ENCODE peak calls at places on chromosomes 16 and 17, in eight cellular contexts. One of them, this sample, is unnamed.

GRCh38 chr16:3164121-3164991 is 23.6 kb upstream of the OR1F1 start:
- DNase-seq in Caco-2: no peak
- DNase-seq in heart left ventricle: no peak
- DNase-seq in lower leg skin: no peak
- DNase-seq in cardiac muscle cell: no peak
- DNase-seq in RWPE1: no peak
- DNase-seq in body of pancreas: no peak
- DNase-seq in endothelial cell: no peak
- DNase-seq in this sample: no peak

GRCh38 chr17:73879987-73880386 is 235.7 kb upstream of the SDK2 start:
- DNase-seq in cardiac muscle cell: no peak
- DNase-seq in heart left ventricle: no peak
- DNase-seq in Caco-2: no peak
- DNase-seq in RWPE1: peak; percentile 10
- DNase-seq in endothelial cell: no peak
- DNase-seq in body of pancreas: no peak
- DNase-seq in lower leg skin: no peak
- DNase-seq in this sample: no peak

GRCh38 chr17:35293151-35293837 is 50.4 kb downstream of the SLFN5 start:
- DNase-seq in heart left ventricle: no peak
- DNase-seq in body of pancreas: no peak
- DNase-seq in endothelial cell: no peak
- DNase-seq in RWPE1: no peak
- DNase-seq in Caco-2: no peak
- DNase-seq in cardiac muscle cell: no peak
- DNase-seq in lower leg skin: no peak
- DNase-seq in this sample: no peak

GRCh38 chr17:33932996-33933395 is 322.1 kb upstream of the CCL2 start:
- DNase-seq in cardiac muscle cell: no peak
- DNase-seq in body of pancreas: no peak
- DNase-seq in endothelial cell: no peak
- DNase-seq in RWPE1: no peak
- DNase-seq in heart left ventricle: no peak
- DNase-seq in Caco-2: no peak
- DNase-seq in lower leg skin: peak; percentile 14
- DNase-seq in this sample: no peak

GRCh38 chr16:23214796-23215195 is 32.3 kb downstream of the SCNN1G start:
- DNase-seq in heart left ventricle: no peak
- DNase-seq in endothelial cell: no peak
- DNase-seq in cardiac muscle cell: no peak
- DNase-seq in lower leg skin: no peak
- DNase-seq in Caco-2: no peak
- DNase-seq in RWPE1: no peak
- DNase-seq in body of pancreas: no peak
- DNase-seq in this sample: no peak

GRCh38 chr17:6075050-6075449 is 4.9 kb downstream of the WSCD1 start:
- DNase-seq in endothelial cell: no peak
- DNase-seq in Caco-2: no peak
- DNase-seq in lower leg skin: no peak
- DNase-seq in body of pancreas: no peak
- DNase-seq in cardiac muscle cell: no peak
- DNase-seq in heart left ventricle: no peak
- DNase-seq in RWPE1: no peak
- DNase-seq in this sample: no peak

GRCh38 chr17:17417718-17418151 is 59.1 kb upstream of the MED9 start:
- DNase-seq in endothelial cell: no peak
- DNase-seq in RWPE1: no peak
- DNase-seq in Caco-2: peak; percentile 74
- DNase-seq in heart left ventricle: no peak
- DNase-seq in body of pancreas: no peak
- DNase-seq in cardiac muscle cell: no peak
- DNase-seq in lower leg skin: no peak
- DNase-seq in this sample: no peak

GRCh38 chr17:17400566-17401184 is 76.1 kb upstream of the MED9 start:
- DNase-seq in Caco-2: no peak
- DNase-seq in heart left ventricle: no peak
- DNase-seq in body of pancreas: no peak
- DNase-seq in cardiac muscle cell: no peak
- DNase-seq in RWPE1: no peak
- DNase-seq in lower leg skin: no peak
- DNase-seq in endothelial cell: no peak
- DNase-seq in this sample: no peak

GRCh38 chr16:31455601-31456314 is 3.5 kb upstream of the ARMC5 start:
- DNase-seq in endothelial cell: peak; percentile 52
- DNase-seq in lower leg skin: no peak
- DNase-seq in body of pancreas: no peak
- DNase-seq in heart left ventricle: no peak
- DNase-seq in Caco-2: no peak
- DNase-seq in RWPE1: no peak
- DNase-seq in cardiac muscle cell: peak; percentile 37
- DNase-seq in this sample: peak; percentile 20

GRCh38 chr17:82769041-82769440 is 17.2 kb downstream of the TBCD start:
- DNase-seq in body of pancreas: no peak
- DNase-seq in endothelial cell: no peak
- DNase-seq in Caco-2: no peak
- DNase-seq in cardiac muscle cell: no peak
- DNase-seq in lower leg skin: no peak
- DNase-seq in RWPE1: no peak
- DNase-seq in heart left ventricle: no peak
- DNase-seq in this sample: no peak

DNA sequence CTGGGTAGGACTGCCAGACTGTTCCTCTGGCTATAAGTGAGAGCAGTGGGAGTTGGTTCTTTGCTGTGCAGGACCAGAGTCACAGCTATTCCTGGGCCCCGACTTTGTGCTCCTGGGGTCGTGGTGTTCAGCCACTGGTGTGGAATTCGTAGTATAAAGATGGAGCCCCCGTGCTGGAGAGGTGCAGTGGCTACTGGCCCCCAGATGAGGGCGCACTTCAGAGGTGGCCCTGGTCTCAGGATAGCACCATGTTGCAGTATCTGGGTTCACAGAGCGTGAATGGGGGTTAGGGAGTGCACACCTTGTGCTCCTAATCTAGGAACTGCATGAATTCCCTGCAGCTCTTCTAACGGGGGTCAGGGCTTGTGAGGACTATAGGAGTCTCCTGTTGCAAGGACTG is 21.1 kb downstream of the TANC2 start:
- DNase-seq in endothelial cell: no peak
- DNase-seq in RWPE1: no peak
- DNase-seq in cardiac muscle cell: no peak
- DNase-seq in lower leg skin: no peak
- DNase-seq in Caco-2: no peak
- DNase-seq in heart left ventricle: no peak
- DNase-seq in body of pancreas: no peak
- DNase-seq in this sample: no peak
- TF ChIP-seq CTCF in endothelial cell: peak; percentile 52
- TF ChIP-seq CTCF in RWPE1: no peak
- TF ChIP-seq CTCF in cardiac muscle cell: peak; percentile 22
- TF ChIP-seq CTCF in lower leg skin: no peak
- TF ChIP-seq CTCF in Caco-2: no peak
- TF ChIP-seq CTCF in heart left ventricle: no peak
- TF ChIP-seq CTCF in body of pancreas: no peak
- TF ChIP-seq CTCF in this sample: no peak

DNA sequence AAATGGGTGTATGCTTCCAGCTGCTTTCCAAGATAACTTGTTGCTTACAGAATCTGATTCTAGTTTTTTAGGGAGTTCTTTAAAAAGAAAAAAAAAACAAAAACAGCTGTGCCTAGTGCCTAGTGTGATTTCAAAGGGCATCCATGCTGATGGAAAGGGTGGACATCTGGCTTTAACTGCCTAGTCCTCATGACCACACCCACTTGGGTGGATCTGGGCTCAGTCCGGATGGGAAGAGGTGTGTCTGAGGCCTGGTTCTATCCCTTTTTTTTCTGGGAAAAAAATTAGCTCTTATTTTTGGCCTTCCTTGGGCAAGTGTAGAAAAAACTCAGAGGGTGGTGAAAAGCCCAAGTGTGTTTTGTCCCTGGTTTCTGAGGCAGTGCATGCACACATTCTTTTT is 132.3 kb upstream of the CDH11 start:
- DNase-seq in heart left ventricle: no peak
- DNase-seq in endothelial cell: no peak
- DNase-seq in RWPE1: no peak
- DNase-seq in cardiac muscle cell: no peak
- DNase-seq in lower leg skin: no peak
- DNase-seq in Caco-2: no peak
- DNase-seq in body of pancreas: no peak
- DNase-seq in this sample: no peak
- TF ChIP-seq CTCF in heart left ventricle: no peak
- TF ChIP-seq CTCF in endothelial cell: no peak
- TF ChIP-seq CTCF in RWPE1: no peak
- TF ChIP-seq CTCF in cardiac muscle cell: no peak
- TF ChIP-seq CTCF in lower leg skin: no peak
- TF ChIP-seq CTCF in Caco-2: no peak
- TF ChIP-seq CTCF in body of pancreas: no peak
- TF ChIP-seq CTCF in this sample: no peak

DNA sequence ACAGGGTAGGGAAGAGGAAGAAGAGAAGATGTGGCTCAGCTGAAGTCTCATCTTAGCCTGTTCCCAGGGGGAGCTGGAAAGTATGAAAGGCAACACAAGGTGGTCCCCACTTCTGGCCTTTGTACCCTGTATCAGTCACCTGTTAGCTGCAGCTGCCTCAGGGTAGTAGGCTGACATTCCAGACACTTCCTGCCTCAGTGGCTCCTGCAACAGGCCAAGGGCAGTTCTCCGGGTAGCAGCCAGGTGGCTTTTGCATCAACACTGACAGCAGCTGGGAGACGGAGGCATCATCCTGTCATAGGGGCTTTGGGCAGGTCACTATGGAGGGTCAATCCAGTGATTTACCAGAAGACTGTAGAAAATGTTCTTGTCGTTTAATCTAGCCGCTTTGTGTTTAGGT is 124.0 kb downstream of the RGS9 start:
- DNase-seq in RWPE1: no peak
- DNase-seq in cardiac muscle cell: no peak
- DNase-seq in body of pancreas: no peak
- DNase-seq in lower leg skin: peak; percentile 64
- DNase-seq in heart left ventricle: no peak
- DNase-seq in endothelial cell: peak; percentile 7
- DNase-seq in Caco-2: no peak
- DNase-seq in this sample: no peak
- TF ChIP-seq CTCF in RWPE1: no peak
- TF ChIP-seq CTCF in cardiac muscle cell: no peak
- TF ChIP-seq CTCF in body of pancreas: no peak
- TF ChIP-seq CTCF in lower leg skin: no peak
- TF ChIP-seq CTCF in heart left ventricle: no peak
- TF ChIP-seq CTCF in endothelial cell: peak; percentile 28
- TF ChIP-seq CTCF in Caco-2: no peak
- TF ChIP-seq CTCF in this sample: no peak

DNA sequence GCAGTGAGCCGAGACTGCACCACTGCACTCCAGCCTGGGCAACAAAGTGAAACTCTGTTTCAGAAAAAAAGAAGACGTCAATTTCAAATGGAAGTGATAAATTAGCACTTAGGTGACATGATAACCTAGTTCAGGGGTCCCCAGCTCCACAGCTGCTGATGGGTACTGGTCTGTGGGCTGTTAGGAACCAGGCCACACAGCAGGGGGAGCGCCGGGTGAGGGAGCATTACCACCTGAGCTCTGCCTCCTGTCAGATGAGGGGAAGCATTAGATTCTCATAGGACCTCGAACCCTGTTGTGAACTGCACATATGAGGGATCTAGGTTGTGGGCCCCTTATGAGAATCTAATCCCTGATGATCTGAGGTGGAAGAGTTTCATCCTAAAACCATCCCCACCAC is 253.0 kb downstream of the FOXL1 start:
- DNase-seq in cardiac muscle cell: no peak
- DNase-seq in endothelial cell: no peak
- DNase-seq in Caco-2: no peak
- DNase-seq in lower leg skin: no peak
- DNase-seq in body of pancreas: no peak
- DNase-seq in heart left ventricle: no peak
- DNase-seq in RWPE1: no peak
- DNase-seq in this sample: no peak
- TF ChIP-seq CTCF in cardiac muscle cell: no peak
- TF ChIP-seq CTCF in endothelial cell: no peak
- TF ChIP-seq CTCF in Caco-2: peak; percentile 13
- TF ChIP-seq CTCF in lower leg skin: no peak
- TF ChIP-seq CTCF in body of pancreas: no peak
- TF ChIP-seq CTCF in heart left ventricle: no peak
- TF ChIP-seq CTCF in RWPE1: no peak
- TF ChIP-seq CTCF in this sample: no peak

GRCh38 chr16:14202697-14203096 is 131.6 kb downstream of the MRTFB start:
- DNase-seq in body of pancreas: no peak
- DNase-seq in lower leg skin: no peak
- DNase-seq in endothelial cell: no peak
- DNase-seq in heart left ventricle: no peak
- DNase-seq in cardiac muscle cell: no peak
- DNase-seq in Caco-2: peak; percentile 14
- DNase-seq in RWPE1: no peak
- DNase-seq in this sample: peak; percentile 11
- TF ChIP-seq CTCF in body of pancreas: peak; percentile 8
- TF ChIP-seq CTCF in lower leg skin: no peak
- TF ChIP-seq CTCF in endothelial cell: peak; percentile 48
- TF ChIP-seq CTCF in heart left ventricle: peak; percentile 32
- TF ChIP-seq CTCF in cardiac muscle cell: peak; percentile 21
- TF ChIP-seq CTCF in Caco-2: peak; percentile 39
- TF ChIP-seq CTCF in RWPE1: peak; percentile 11
- TF ChIP-seq CTCF in this sample: no peak

GRCh38 chr17:4492762-4493561 is 5.7 kb upstream of the SPNS2 start:
- DNase-seq in lower leg skin: no peak
- DNase-seq in body of pancreas: no peak
- DNase-seq in cardiac muscle cell: peak; percentile 86
- DNase-seq in Caco-2: peak; percentile 82
- DNase-seq in RWPE1: peak; percentile 55
- DNase-seq in endothelial cell: peak; percentile 85
- DNase-seq in heart left ventricle: no peak
- DNase-seq in this sample: no peak

GRCh38 chr17:4487820-4488716 is 10.6 kb upstream of the SPNS2 start:
- DNase-seq in lower leg skin: no peak
- DNase-seq in Caco-2: no peak
- DNase-seq in heart left ventricle: no peak
- DNase-seq in endothelial cell: no peak
- DNase-seq in cardiac muscle cell: peak; percentile 40
- DNase-seq in body of pancreas: no peak
- DNase-seq in RWPE1: no peak
- DNase-seq in this sample: no peak

GRCh38 chr17:4490109-4490591 is 8.5 kb upstream of the SPNS2 start:
- DNase-seq in Caco-2: no peak
- DNase-seq in lower leg skin: no peak
- DNase-seq in RWPE1: peak; percentile 62
- DNase-seq in cardiac muscle cell: no peak
- DNase-seq in heart left ventricle: no peak
- DNase-seq in endothelial cell: no peak
- DNase-seq in body of pancreas: no peak
- DNase-seq in this sample: no peak

GRCh38 chr17:4488989-4489595 is 9.6 kb upstream of the SPNS2 start:
- DNase-seq in heart left ventricle: no peak
- DNase-seq in cardiac muscle cell: no peak
- DNase-seq in RWPE1: peak; percentile 36
- DNase-seq in endothelial cell: no peak
- DNase-seq in Caco-2: no peak
- DNase-seq in lower leg skin: no peak
- DNase-seq in body of pancreas: no peak
- DNase-seq in this sample: no peak

DNA sequence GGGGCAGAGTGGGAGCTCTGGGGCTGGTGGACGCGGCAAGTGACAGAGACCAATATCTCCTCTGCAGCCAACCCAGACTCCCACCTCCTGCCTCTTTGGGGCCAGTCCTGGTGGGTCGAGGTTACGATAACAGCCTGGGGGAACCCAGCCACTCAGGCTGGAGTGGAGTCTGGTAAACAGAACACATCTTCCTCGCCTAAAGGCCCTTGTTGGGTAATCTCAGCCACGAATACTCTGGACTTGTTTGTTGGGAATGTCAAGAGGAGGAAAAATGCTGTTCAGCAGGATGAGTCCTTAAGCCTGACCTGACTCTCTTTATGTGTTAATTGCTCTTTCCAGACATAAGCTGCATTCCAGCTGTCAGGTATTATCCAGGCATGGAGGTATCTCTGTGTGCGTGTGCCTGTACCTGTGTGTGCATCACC is 8.0 kb upstream of the SPNS2 start:
- DNase-seq in lower leg skin: no peak
- DNase-seq in Caco-2: peak; percentile 37
- DNase-seq in endothelial cell: no peak
- DNase-seq in RWPE1: peak; percentile 44
- DNase-seq in heart left ventricle: no peak
- DNase-seq in cardiac muscle cell: no peak
- DNase-seq in body of pancreas: no peak
- DNase-seq in this sample: no peak
- TF ChIP-seq CTCF in lower leg skin: no peak
- TF ChIP-seq CTCF in Caco-2: no peak
- TF ChIP-seq CTCF in endothelial cell: no peak
- TF ChIP-seq CTCF in RWPE1: no peak
- TF ChIP-seq CTCF in heart left ventricle: no peak
- TF ChIP-seq CTCF in cardiac muscle cell: no peak
- TF ChIP-seq CTCF in body of pancreas: no peak
- TF ChIP-seq CTCF in this sample: no peak